ENCODE peak calls at places on chromosomes 3 and 15, in eight cellular contexts. X is left ventricle myocardium inferior, M is fibroblast of pulmonary artery, E is sigmoid colon, G is RWPE1, K is astrocyte, B is colonic mucosa, S is fibroblast of the aortic adventitia. O is an unnamed sample.

GRCh38 chr15:42355291-42355690 is 4.0 kb upstream of the CAPN3 start:
- DNase-seq in M (no peak), G (no peak), E (no peak), S (no peak), B (no peak), K (no peak), X (no peak), O (no peak)

GRCh38 chr3:32455609-32456428 is 46.8 kb downstream of the CMTM6 start:
- DNase-seq in E (no peak), G (no peak), X (no peak), K (no peak), B (peak), S (no peak), M (no peak), O (no peak)

GRCh38 chr15:43977072-43977884 is 150.5 kb downstream of the WDR76 start:
- DNase-seq in X (no peak), K (no peak), M (no peak), E (no peak), B (no peak), G (no peak), S (no peak), O (no peak)

GRCh38 chr3:185423178-185423577 is 60.2 kb downstream of the MAP3K13 start:
- DNase-seq in K (peak), G (peak), X (no peak), E (no peak), B (peak), S (peak), M (peak), O (no peak)

GRCh38 chr15:99090938-99091337 is 13.9 kb upstream of the SYNM start:
- DNase-seq in X (no peak), K (no peak), B (no peak), G (no peak), M (no peak), S (no peak), E (no peak), O (no peak)

GRCh38 chr3:194136519-194137313 is 768 bp downstream of the HES1 start:
- DNase-seq in K (peak), B (peak), S (peak), M (peak), E (peak), X (peak), G (no peak), O (peak)

GRCh38 chr15:57747206-57747605 is 40.7 kb downstream of the POLR2M start:
- DNase-seq in M (no peak), E (peak), S (peak), X (no peak), K (no peak), B (no peak), G (no peak), O (no peak)

GRCh38 chr15:34696506-34696905 is 58.3 kb downstream of the GJD2 start:
- DNase-seq in B (no peak), K (no peak), E (no peak), S (no peak), G (no peak), X (no peak), M (no peak), O (no peak)

GRCh38 chr3:33636125-33636855 is 81.8 kb downstream of the CLASP2 start:
- DNase-seq in X (no peak), G (peak), E (no peak), K (peak), M (peak), B (no peak), S (peak), O (no peak)

GRCh38 chr3:67704322-67704721 is 49.9 kb upstream of the SUCLG2 start:
- DNase-seq in X (no peak), M (no peak), S (no peak), G (no peak), E (no peak), B (no peak), K (no peak), O (no peak)
- TF ChIP-seq CTCF in X (no peak), M (no peak), S (no peak), G (no peak), E (no peak), B (no peak), K (no peak), O (no peak)

DNA sequence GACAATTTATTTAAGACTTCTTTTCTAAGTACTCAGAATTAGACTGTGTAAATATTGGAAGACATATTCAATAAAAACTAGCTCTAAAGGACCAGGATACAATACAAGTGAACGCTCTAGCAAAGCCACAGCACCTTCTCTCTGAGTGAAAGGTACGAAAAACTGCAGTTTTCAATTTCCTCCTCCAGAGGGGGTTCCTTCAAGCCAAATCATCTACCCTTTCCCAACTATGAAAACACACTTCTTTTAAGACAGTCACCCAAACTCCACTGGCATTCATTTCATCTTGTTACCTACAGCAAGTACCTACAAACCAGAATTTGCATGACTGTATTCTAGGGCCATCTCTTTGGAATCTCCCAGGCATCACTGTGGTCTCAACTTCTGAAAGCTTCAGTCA is 165.8 kb downstream of the ERC2 start:
- DNase-seq in S (no peak), M (no peak), E (no peak), G (no peak), K (no peak), X (no peak), B (no peak), O (no peak)
- TF ChIP-seq CTCF in S (peak), M (peak), E (no peak), G (no peak), K (no peak), X (no peak), B (no peak), O (peak)

DNA sequence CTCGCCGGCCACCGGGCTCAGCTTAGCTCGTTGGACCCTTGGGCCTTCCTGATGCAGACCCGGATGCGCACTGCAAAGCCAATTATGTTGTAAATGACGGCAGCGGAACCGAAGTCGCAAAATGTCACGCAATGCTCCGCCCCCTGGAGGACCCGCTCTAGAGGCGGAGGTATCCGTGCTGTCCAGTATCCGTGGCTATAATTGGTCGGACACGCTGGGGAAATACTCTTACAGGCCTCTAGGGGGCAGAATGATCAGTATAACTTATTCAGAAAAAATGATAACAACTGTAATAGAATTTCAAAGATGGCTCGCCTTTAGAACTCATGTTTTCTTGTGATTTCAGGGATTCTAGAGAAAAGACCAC is at the start of gene PRR23B:
- DNase-seq in X (no peak), E (no peak), S (no peak), M (no peak), B (no peak), G (no peak), K (no peak), O (no peak)
- TF ChIP-seq CTCF in X (no peak), E (no peak), S (peak), M (peak), B (no peak), G (no peak), K (no peak), O (peak)

GRCh38 chr3:141629950-141630349 is 108.1 kb upstream of the RNF7 start:
- DNase-seq in S (no peak), B (no peak), X (no peak), M (no peak), K (no peak), E (no peak), G (no peak), O (no peak)

GRCh38 chr3:141632779-141633374 is 105.2 kb upstream of the RNF7 start:
- DNase-seq in G (no peak), S (no peak), B (no peak), E (no peak), X (no peak), M (no peak), K (no peak), O (no peak)
- TF ChIP-seq CTCF in G (no peak), S (no peak), B (no peak), E (no peak), X (no peak), M (no peak), K (no peak), O (no peak)

GRCh38 chr15:68278345-68279217 is 1.0 kb downstream of the FEM1B start:
- DNase-seq in K (peak), S (peak), B (peak), X (no peak), G (peak), M (no peak), E (no peak), O (peak)

GRCh38 chr15:68281008-68281407 is 3.5 kb downstream of the FEM1B start:
- DNase-seq in B (no peak), K (no peak), G (no peak), X (no peak), S (no peak), M (no peak), E (no peak), O (no peak)

GRCh38 chr15:68277605-68278344 is at the start of gene FEM1B:
- DNase-seq in X (peak), B (peak), S (peak), M (peak), G (peak), E (peak), K (peak), O (peak)

GRCh38 chr15:68279218-68279533 is 1.6 kb downstream of the FEM1B start:
- DNase-seq in E (no peak), S (no peak), X (no peak), G (no peak), M (no peak), K (no peak), B (no peak), O (no peak)

DNA sequence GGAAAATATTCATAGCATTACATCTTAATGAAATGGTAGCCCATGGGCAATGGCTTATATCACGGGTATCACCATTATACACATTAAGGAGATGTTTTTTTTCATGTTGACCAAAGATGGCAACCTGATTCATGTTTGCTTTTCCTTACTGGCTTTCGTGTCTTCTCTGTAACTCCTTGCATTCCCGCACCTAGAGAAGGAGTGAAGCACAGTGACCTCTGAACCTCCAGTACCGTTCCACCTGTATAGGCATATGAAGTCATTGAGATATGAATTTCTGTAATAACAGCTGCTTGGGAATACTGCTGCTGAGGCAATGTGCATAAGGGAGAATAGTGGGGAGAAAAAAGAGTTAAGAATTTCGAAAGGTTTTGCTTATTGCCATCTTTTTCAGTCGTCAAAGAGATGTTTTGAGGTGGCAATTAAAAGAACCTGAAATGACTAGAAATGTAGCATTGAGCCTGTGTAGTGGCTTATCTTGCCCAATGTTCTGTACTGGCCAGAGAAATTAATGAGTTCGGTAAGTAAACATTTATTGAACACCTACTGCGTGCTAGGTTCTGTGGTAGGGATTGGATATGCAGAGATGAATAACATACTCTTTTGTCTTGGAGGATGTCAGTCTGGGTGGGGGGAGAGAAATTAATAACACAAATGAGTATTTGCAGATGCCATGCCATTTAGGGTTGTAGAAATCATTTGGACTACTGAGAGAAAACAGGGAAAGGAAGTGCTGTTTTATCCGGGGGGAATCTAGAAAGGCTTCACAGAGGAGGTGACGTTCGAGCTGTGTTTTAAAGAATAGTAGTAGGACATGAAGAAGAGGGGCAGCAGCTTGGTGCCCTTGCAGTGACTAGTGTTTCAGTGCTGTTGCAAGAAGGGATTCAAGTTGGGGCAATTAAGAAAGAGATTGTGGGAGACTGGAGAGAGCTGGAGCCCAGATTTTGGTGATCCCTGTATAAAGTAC is 2.5 kb downstream of the FEM1B start:
- DNase-seq in B (no peak), X (no peak), E (no peak), M (no peak), S (no peak), G (no peak), K (no peak), O (no peak)
- TF ChIP-seq CTCF in B (no peak), X (no peak), E (no peak), M (no peak), S (no peak), G (no peak), K (no peak), O (no peak)